ENCODE peak calls at places on chromosomes 16 and 17, in five cellular contexts. Q is transverse colon, E is esophagus squamous epithelium, O is tibial artery, W is ovary. L is an unnamed sample.

GRCh38 chr17:58196610-58197009 is 4.1 kb downstream of the EPX start:
- DNase-seq in Q (no peak), E (no peak), O (no peak), W (no peak), L (no peak)

GRCh38 chr16:79093554-79093967 is 507.0 kb downstream of the MAF start:
- DNase-seq in W (no peak), O (peak), Q (peak), E (no peak), L (no peak)

GRCh38 chr17:41651625-41652460 is 27.5 kb upstream of the KRT17 start:
- DNase-seq in Q (peak), E (no peak), O (no peak), W (peak), L (no peak)

GRCh38 chr17:21374455-21375161 is 1.5 kb upstream of the KCNJ12 start:
- DNase-seq in O (no peak), E (no peak), Q (no peak), W (no peak), L (peak)

GRCh38 chr16:70646260-70647241 is at the start of gene IL34:
- DNase-seq in Q (no peak), E (no peak), W (peak), O (peak), L (peak)

GRCh38 chr17:17391575-17392370 is 85.0 kb upstream of the MED9 start:
- DNase-seq in O (no peak), E (no peak), W (no peak), Q (peak), L (no peak)

GRCh38 chr17:28963841-28964240 is 12.5 kb upstream of the PHF12 start:
- DNase-seq in W (no peak), O (no peak), E (no peak), Q (no peak), L (no peak)

GRCh38 chr16:30491744-30492308 is 19.3 kb downstream of the ITGAL start:
- DNase-seq in W (no peak), O (no peak), Q (peak), E (no peak), L (peak)

GRCh38 chr16:69402448-69402847 is 16.6 kb upstream of the TERF2 start:
- DNase-seq in Q (no peak), O (no peak), E (no peak), W (no peak), L (no peak)

GRCh38 chr17:3571043-3571900 is 13.7 kb upstream of the TRPV3 start:
- DNase-seq in W (no peak), E (no peak), O (no peak), Q (no peak), L (no peak)

GRCh38 chr17:17057057-17057551 is 14.8 kb downstream of the MPRIP start:
- DNase-seq in O (no peak), W (no peak), E (no peak), Q (no peak), L (no peak)

GRCh38 chr17:50602514-50603235 is 32.0 kb upstream of the ABCC3 start:
- DNase-seq in Q (no peak), O (no peak), E (no peak), W (no peak), L (no peak)

GRCh38 chr16:30395992-30396560 is 856 bp downstream of the ZNF48 start:
- DNase-seq in W (no peak), O (no peak), Q (no peak), E (no peak), L (peak)

GRCh38 chr16:87330257-87330624 is 13.0 kb upstream of the C16orf95 start:
- DNase-seq in O (no peak), W (no peak), E (no peak), Q (no peak), L (no peak)

GRCh38 chr16:87329436-87330256 is 12.5 kb upstream of the C16orf95 start:
- DNase-seq in Q (no peak), E (no peak), W (no peak), O (no peak), L (no peak)

GRCh38 chr16:87332150-87332549 is 15.0 kb upstream of the C16orf95 start:
- DNase-seq in Q (no peak), E (no peak), O (peak), W (no peak), L (no peak)

GRCh38 chr16:87331241-87331801 is 14.1 kb upstream of the C16orf95 start:
- DNase-seq in E (no peak), O (no peak), W (no peak), Q (no peak), L (no peak)

GRCh38 chr16:87330646-87331045 is 13.5 kb upstream of the C16orf95 start:
- DNase-seq in Q (no peak), E (no peak), W (no peak), O (no peak), L (no peak)
- H3K27ac ChIP-seq in Q (no peak), E (no peak), W (no peak), O (no peak), L (no peak)

GRCh38 chr17:9902116-9902515 is 3.0 kb downstream of the RCVRN start:
- DNase-seq in W (no peak), O (no peak), Q (no peak), E (no peak), L (no peak)
- TF ChIP-seq CTCF in W (no peak), O (no peak), Q (no peak), E (no peak), L (no peak)

GRCh38 chr17:77313831-77314230 is 173.1 kb downstream of the SEC14L1 start:
- DNase-seq in E (no peak), Q (peak), W (no peak), O (no peak), L (no peak)
- H3K27ac ChIP-seq in E (no peak), Q (peak), W (no peak), O (peak), L (no peak)

GRCh38 chr17:43636446-43636845 is 25.3 kb downstream of the MEOX1 start:
- DNase-seq in O (no peak), E (no peak), W (no peak), Q (no peak), L (no peak)
- TF ChIP-seq CTCF in O (no peak), E (no peak), W (no peak), Q (no peak), L (no peak)

GRCh38 chr17:81121841-81122733 is 43.2 kb upstream of the PVALEF start:
- DNase-seq in W (no peak), E (no peak), Q (no peak), O (no peak), L (no peak)

GRCh38 chr17:81120149-81120484 is 45.2 kb upstream of the PVALEF start:
- DNase-seq in W (no peak), Q (no peak), E (no peak), O (no peak), L (no peak)

GRCh38 chr17:81119223-81120148 is 45.8 kb upstream of the PVALEF start:
- DNase-seq in E (peak), Q (peak), W (peak), O (no peak), L (peak)

GRCh38 chr17:81123052-81124048 is 42.0 kb upstream of the PVALEF start:
- DNase-seq in E (no peak), O (no peak), W (no peak), Q (no peak), L (no peak)

GRCh38 chr17:81120695-81121621 is 44.3 kb upstream of the PVALEF start:
- DNase-seq in Q (no peak), O (no peak), W (no peak), E (no peak), L (no peak)
- H3K27ac ChIP-seq in Q (no peak), O (no peak), W (no peak), E (no peak), L (no peak)

DNA sequence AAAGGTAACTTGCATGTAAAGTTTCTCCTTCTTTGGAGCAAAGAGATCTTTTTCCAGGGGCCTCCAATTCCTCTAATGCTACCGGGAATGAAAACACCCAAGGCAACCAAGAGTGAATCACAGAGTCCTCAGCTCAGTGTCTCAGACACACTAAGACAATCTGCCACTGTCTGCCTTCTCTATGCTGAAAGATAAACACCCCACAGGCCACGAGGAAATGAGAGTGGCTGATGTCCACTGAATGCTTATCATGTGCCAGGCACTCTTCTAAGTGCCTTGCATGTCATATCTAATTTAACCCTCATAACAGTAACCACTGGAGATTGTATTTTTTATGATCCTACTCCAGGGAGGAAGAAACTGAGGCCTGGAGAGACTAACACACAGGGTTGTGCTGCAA is 56.5 kb upstream of the AKTIP start:
- DNase-seq in W (no peak), E (no peak), O (no peak), Q (no peak), L (no peak)
- TF ChIP-seq CTCF in W (no peak), E (no peak), O (no peak), Q (no peak), L (no peak)